ENCODE peak calls at places on chromosomes 1 and 21, in seven cellular contexts. O, K, E, Y, J, L and T are unnamed samples.

GRCh38 chr1:4084053-4084431 is 184.0 kb upstream of the C1orf174 start:
- DNase-seq in Y (no peak), K (no peak), O (no peak), J (no peak), E (no peak), L (no peak), T (no peak)

GRCh38 chr1:22509815-22510214 is 53.5 kb upstream of the EPHA8 start:
- DNase-seq in O (no peak), L (no peak), E (no peak), J (no peak), Y (peak; percentile 2), K (no peak), T (no peak)

GRCh38 chr1:184854456-184855180 is 100.0 kb upstream of the EDEM3 start:
- DNase-seq in L (no peak), O (no peak), Y (no peak), K (no peak), J (no peak), E (no peak), T (no peak)

GRCh38 chr21:27674037-27674436 is 707.1 kb upstream of the ADAMTS5 start:
- DNase-seq in O (no peak), L (no peak), K (no peak), J (no peak), Y (peak; percentile 31), E (no peak), T (no peak)

GRCh38 chr1:45960930-45961715 is 157.7 kb downstream of the MAST2 start:
- DNase-seq in J (no peak), E (no peak), O (no peak), K (no peak), Y (no peak), L (no peak), T (no peak)

GRCh38 chr1:230300322-230301301 is 125.5 kb downstream of the PGBD5 start:
- DNase-seq in K (peak; percentile 35), L (peak; percentile 75), E (no peak), O (no peak), Y (no peak), J (no peak), T (no peak)

GRCh38 chr21:35616090-35616489 is 444.2 kb downstream of the SETD4 start:
- DNase-seq in Y (peak; percentile 49), O (no peak), K (peak; percentile 5), J (no peak), E (no peak), L (no peak), T (no peak)

GRCh38 chr1:55367273-55367672 is 152.1 kb upstream of the USP24 start:
- DNase-seq in K (no peak), E (no peak), L (no peak), J (no peak), O (no peak), Y (no peak), T (no peak)

GRCh38 chr1:6464915-6465314 is 1.1 kb downstream of the TNFRSF25 start:
- DNase-seq in E (no peak), K (no peak), L (no peak), O (no peak), Y (no peak), J (no peak), T (no peak)

GRCh38 chr21:20998456-20998789 is 214 bp downstream of the NCAM2 start:
- DNase-seq in L (no peak), Y (no peak), E (no peak), O (no peak), J (no peak), K (no peak), T (no peak)

GRCh38 chr1:219774386-219774785 is 154.0 kb downstream of the SLC30A10 start:
- DNase-seq in L (no peak), E (no peak), K (no peak), O (no peak), Y (peak; percentile 38), J (no peak), T (no peak)

GRCh38 chr1:44300882-44301281 is 54.2 kb downstream of the ERI3 start:
- DNase-seq in O (peak; percentile 69), K (no peak), L (no peak), J (no peak), Y (no peak), E (no peak), T (no peak)

DNA sequence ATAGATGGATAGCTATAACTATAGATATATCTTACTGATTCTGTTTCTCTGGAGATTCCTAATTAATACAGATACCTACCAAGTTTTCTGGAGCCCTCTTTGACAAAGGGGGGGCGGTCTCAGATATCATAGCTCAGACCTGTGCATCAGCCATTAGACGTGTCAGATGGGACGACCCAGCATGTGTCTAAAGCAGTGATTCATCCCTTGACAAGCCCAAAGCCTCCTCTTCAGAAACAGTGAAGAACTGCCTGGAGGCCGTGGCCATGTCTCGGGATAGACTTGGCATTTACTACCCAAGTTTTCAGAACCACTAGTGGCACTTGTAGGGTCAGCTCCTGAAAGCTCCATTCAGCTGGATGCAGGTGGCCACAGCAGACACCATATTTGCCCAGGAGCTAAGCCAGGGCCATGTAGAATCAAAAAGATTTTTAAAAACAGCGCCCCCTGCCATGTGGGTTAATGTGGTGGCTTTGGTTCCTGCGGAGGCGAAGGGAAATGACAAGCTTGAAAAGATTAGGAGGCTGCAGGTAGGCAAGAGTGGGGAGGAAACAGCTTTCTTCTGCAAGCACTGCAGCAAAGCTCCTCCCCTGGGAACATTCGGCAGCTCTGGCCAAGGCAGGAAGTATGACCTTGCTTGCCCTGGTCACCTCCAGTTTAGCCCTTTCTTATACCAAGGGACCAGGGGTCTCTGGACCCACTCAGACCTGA is 82.2 kb downstream of the FBXO2 start:
- DNase-seq in J (no peak), L (no peak), Y (no peak), O (peak; percentile 71), E (no peak), K (peak; percentile 40), T (no peak)
- H3K27ac ChIP-seq in J (no peak overlapping the region), L (no peak overlapping the region), Y (no peak overlapping the region), O (no peak overlapping the region), E (no peak overlapping the region), K (no peak overlapping the region), T (no peak overlapping the region)

GRCh38 chr1:16371725-16372124 is 4.7 kb downstream of the SZRD1 start:
- DNase-seq in J (no peak), E (no peak), O (no peak), Y (peak; percentile 57), L (peak; percentile 20), K (no peak), T (no peak)
- H3K4me1 ChIP-seq in J (peaks cover 6% of the 10 kb centered on the region), E (peaks cover 78% of the 10 kb centered on the region), O (peaks cover 21% of the 10 kb centered on the region), Y (peaks cover 27% of the 10 kb centered on the region), L (peaks cover 15% of the 10 kb centered on the region), K (peaks cover 11% of the 10 kb centered on the region), T (peaks cover 63% of the 10 kb centered on the region)

GRCh38 chr1:228902781-228903572 is 167.7 kb downstream of the RHOU start:
- DNase-seq in K (no peak), Y (peak; percentile 99), E (peak; percentile 78), L (peak; percentile 93), O (no peak), J (peak; percentile 76), T (peak; percentile 89)
- H3K27ac ChIP-seq in K (no peak overlapping the region), Y (no peak overlapping the region), E (peak overlapping the region; percentile 44), L (no peak overlapping the region), O (no peak overlapping the region), J (no peak overlapping the region), T (peak overlapping the region; percentile 55)

GRCh38 chr21:45991606-45992301 is 10.2 kb downstream of the COL6A1 start:
- DNase-seq in E (peak; percentile 3), J (peak; percentile 20), O (no peak), L (peak; percentile 61), Y (no peak), K (no peak), T (peak; percentile 21)

GRCh38 chr21:45988366-45989347 is 7.1 kb downstream of the COL6A1 start:
- DNase-seq in L (peak; percentile 71), K (no peak), J (peak; percentile 26), Y (no peak), O (no peak), E (no peak), T (no peak)

GRCh38 chr21:45989355-45990048 is 7.9 kb downstream of the COL6A1 start:
- DNase-seq in K (no peak), Y (no peak), E (peak; percentile 3), L (peak; percentile 75), J (peak; percentile 43), O (no peak), T (peak; percentile 21)

GRCh38 chr21:45990741-45991605 is 9.4 kb downstream of the COL6A1 start:
- DNase-seq in K (no peak), Y (no peak), J (peak; percentile 33), E (peak; percentile 3), L (peak; percentile 71), O (no peak), T (no peak)

DNA sequence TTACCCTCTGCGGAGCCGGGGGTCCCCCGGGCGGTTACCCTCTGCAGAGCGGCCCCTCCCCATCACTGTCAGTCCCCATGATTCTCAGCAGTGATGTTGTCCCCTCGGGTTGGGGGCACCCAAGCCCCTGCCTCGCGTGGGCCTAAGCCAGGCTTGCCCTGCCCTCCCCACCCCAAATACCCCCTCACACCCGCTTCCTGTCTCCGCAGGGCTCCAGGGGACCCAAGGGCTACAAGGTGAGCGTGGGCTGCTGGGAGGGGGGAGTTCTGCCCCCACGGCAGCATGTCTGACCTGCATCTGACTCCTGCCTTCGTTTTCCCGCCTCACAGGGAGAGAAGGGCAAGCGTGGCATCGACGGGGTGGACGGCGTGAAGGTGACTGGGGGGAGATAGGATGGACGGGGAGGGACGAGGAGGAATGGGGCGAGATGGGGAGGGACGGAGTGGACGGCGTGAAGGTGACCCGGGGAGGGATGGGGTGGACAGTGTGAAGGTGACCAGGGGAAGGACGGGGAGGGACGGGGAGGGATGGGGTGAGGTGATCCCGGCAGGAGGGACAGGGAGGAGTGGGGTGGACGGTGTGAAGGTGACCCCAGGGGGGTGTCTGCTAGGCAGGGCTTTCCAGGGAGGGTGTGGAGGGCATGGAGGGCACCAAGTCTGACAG is 8.6 kb downstream of the COL6A1 start:
- DNase-seq in Y (no peak), L (peak; percentile 70), O (no peak), J (peak; percentile 46), K (no peak), E (peak; percentile 3), T (no peak)
- H3K4me1 ChIP-seq in Y (peaks cover 5% of the 10 kb centered on the region), L (no peaks in the 10 kb centered on the region), O (no peaks in the 10 kb centered on the region), J (no peaks in the 10 kb centered on the region), K (no peaks in the 10 kb centered on the region), E (peaks cover 8% of the 10 kb centered on the region), T (no peaks in the 10 kb centered on the region)

GRCh38 chr1:115655916-115656315 is 14.1 kb downstream of the VANGL1 start:
- DNase-seq in E (no peak), K (no peak), O (no peak), J (no peak), L (no peak), Y (no peak), T (no peak)
- H3K27ac ChIP-seq in E (no peak overlapping the region), K (no peak overlapping the region), O (no peak overlapping the region), J (no peak overlapping the region), L (no peak overlapping the region), Y (no peak overlapping the region), T (no peak overlapping the region)

DNA sequence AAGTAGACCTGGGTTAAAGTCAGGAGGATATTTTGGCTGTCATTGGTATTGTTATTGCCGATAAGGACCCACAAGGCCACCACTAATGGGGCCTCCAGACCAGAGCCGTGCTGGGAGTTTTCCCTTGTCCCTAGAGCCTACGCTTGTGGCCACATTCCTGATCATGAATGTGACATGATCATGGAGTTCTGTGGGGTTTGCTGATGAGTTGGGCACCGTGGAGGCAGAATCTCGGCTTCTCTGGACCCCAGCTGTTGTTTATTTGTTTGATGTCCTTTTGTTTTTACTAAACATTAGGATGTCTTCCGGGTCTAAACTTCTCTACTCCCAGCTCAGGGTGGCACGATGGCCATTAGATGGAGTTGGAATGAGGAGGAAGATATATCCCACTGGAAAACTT is 74.9 kb upstream of the TMPRSS2 start:
- DNase-seq in O (no peak), K (no peak), Y (no peak), E (no peak), J (no peak), L (no peak), T (peak; percentile 23)
- H3K4me1 ChIP-seq in O (peaks cover 6% of the 10 kb centered on the region), K (no peaks in the 10 kb centered on the region), Y (peaks cover 54% of the 10 kb centered on the region), E (no peaks in the 10 kb centered on the region), J (no peaks in the 10 kb centered on the region), L (no peaks in the 10 kb centered on the region), T (peaks cover 17% of the 10 kb centered on the region)